ENCODE peak calls at places on chromosomes 6 and 20, in six cellular contexts. T, N, D, M, B and I are unnamed samples.

GRCh38 chr20:63473555-63474449 is 1.3 kb upstream of the KCNQ2 start:
- DNase-seq in T (no peak), N (no peak), D (no peak), M (peak; percentile 44), B (peak; percentile 81), I (no peak)

GRCh38 chr20:50426865-50427739 is 83.1 kb upstream of the PTPN1 start:
- DNase-seq in T (no peak), N (no peak), D (no peak), M (no peak), B (no peak), I (no peak)

GRCh38 chr6:158131926-158132325 is 36.1 kb downstream of the SERAC1 start:
- DNase-seq in T (no peak), N (no peak), D (peak; percentile 48), M (peak; percentile 61), B (peak; percentile 64), I (no peak)

GRCh38 chr6:26286168-26286854 is 78.7 kb upstream of the BTN3A2 start:
- DNase-seq in T (peak; percentile 69), N (peak; percentile 69), D (peak; percentile 44), M (peak; percentile 44), B (peak; percentile 62), I (peak; percentile 79)

GRCh38 chr20:17710379-17711305 is 10.9 kb downstream of the BANF2 start:
- DNase-seq in T (no peak), N (no peak), D (no peak), M (peak; percentile 36), B (no peak), I (no peak)

GRCh38 chr6:20110478-20110877 is 101.8 kb downstream of the MBOAT1 start:
- DNase-seq in T (no peak), N (no peak), D (no peak), M (no peak), B (no peak), I (no peak)

GRCh38 chr6:116507324-116507723 is 4.1 kb upstream of the CALHM5 start:
- DNase-seq in T (no peak), N (no peak), D (no peak), M (no peak), B (no peak), I (no peak)

GRCh38 chr6:54285595-54285994 is 22.6 kb upstream of the TINAG start:
- DNase-seq in T (no peak), N (no peak), D (no peak), M (no peak), B (no peak), I (no peak)

GRCh38 chr20:40265872-40266533 is 423.0 kb downstream of the MAFB start:
- DNase-seq in T (no peak), N (no peak), D (no peak), M (peak; percentile 16), B (peak; percentile 44), I (no peak)

GRCh38 chr6:33620584-33621395 is at the start of gene ITPR3:
- DNase-seq in T (peak; percentile 70), N (peak; percentile 55), D (peak; percentile 62), M (no peak), B (no peak), I (peak; percentile 73)

GRCh38 chr6:118228856-118229255 is 319.2 kb upstream of the PLN start:
- DNase-seq in T (no peak), N (no peak), D (no peak), M (no peak), B (no peak), I (no peak)

GRCh38 chr20:4555188-4555893 is 166.4 kb upstream of the PRND start:
- DNase-seq in T (no peak), N (no peak), D (no peak), M (no peak), B (no peak), I (no peak)

GRCh38 chr6:26020983-26021349 is 58.4 kb downstream of the TRIM38 start:
- DNase-seq in T (peak; percentile 78), N (no peak), D (peak; percentile 44), M (no peak), B (no peak), I (no peak)

GRCh38 chr20:37445041-37445440 is 76.0 kb upstream of the NNAT start:
- DNase-seq in T (no peak), N (no peak), D (no peak), M (no peak), B (no peak), I (no peak)

GRCh38 chr6:45411959-45412358 is 34.2 kb upstream of the SUPT3H start:
- DNase-seq in T (no peak), N (no peak), D (no peak), M (no peak), B (no peak), I (no peak)

GRCh38 chr6:136244061-136244616 is 6.0 kb downstream of the MTFR2 start:
- DNase-seq in T (no peak), N (no peak), D (no peak), M (no peak), B (no peak), I (no peak)

GRCh38 chr6:48080227-48081009 is 30.6 kb downstream of the PTCHD4 start:
- DNase-seq in T (no peak), N (no peak), D (no peak), M (peak; percentile 56), B (no peak), I (no peak)

GRCh38 chr20:46814366-46815232 is 80.0 kb upstream of the EYA2 start:
- DNase-seq in T (no peak), N (no peak), D (peak; percentile 96), M (peak; percentile 34), B (peak; percentile 32), I (no peak)

GRCh38 chr20:6180531-6180930 is 57.7 kb upstream of the FERMT1 start:
- DNase-seq in T (no peak), N (no peak), D (no peak), M (no peak), B (no peak), I (no peak)